ENCODE peak calls at places on chromosome X, in seven cellular contexts. Y is epithelial cell of esophagus, C is T1000, B is pulmonary artery endothelial cell, K is Right ventricle myocardium superior, T is ELR, A is T-helper 1 cell. F is an unnamed sample.

GRCh38 chrX:115017455-115017854 is at the start of gene IL13RA2:
- DNase-seq in Y (no peak), C (no peak), B (no peak), T (no peak), A (no peak), K (no peak), F (no peak)

GRCh38 chrX:2609431-2610238 is 81.5 kb upstream of the CD99 start:
- DNase-seq in B (no peak), C (no peak), A (no peak), K (no peak), Y (peak; percentile 34), T (peak; percentile 40), F (no peak)

GRCh38 chrX:46730765-46731164 is 28.2 kb downstream of the SLC9A7 start:
- DNase-seq in C (no peak), K (no peak), T (no peak), B (no peak), Y (no peak), A (no peak), F (no peak)

GRCh38 chrX:109635151-109635550 is 10.2 kb upstream of the KCNE5 start:
- DNase-seq in K (no peak), B (no peak), T (peak; percentile 35), Y (peak; percentile 24), C (no peak), A (no peak), F (peak; percentile 50)

GRCh38 chrX:150487369-150488094 is 80.9 kb upstream of the MTM1 start:
- DNase-seq in Y (no peak), K (no peak), B (no peak), A (no peak), C (no peak), T (no peak), F (no peak)

GRCh38 chrX:31147175-31147574 is 75.3 kb upstream of the FTHL17 start:
- DNase-seq in K (no peak), Y (no peak), T (no peak), C (no peak), B (no peak), A (no peak), F (no peak)

GRCh38 chrX:41301438-41301824 is 32.5 kb upstream of the DDX3X start:
- DNase-seq in B (no peak), T (no peak), A (no peak), C (no peak), Y (no peak), K (no peak), F (no peak)

GRCh38 chrX:108537005-108537404 is 97.4 kb downstream of the COL4A5 start:
- DNase-seq in T (peak; percentile 65), Y (peak; percentile 48), K (no peak), C (no peak), A (no peak), B (peak; percentile 3), F (peak; percentile 27)

GRCh38 chrX:119512145-119512800 is 44.0 kb downstream of the SLC25A5 start:
- DNase-seq in K (peak; percentile 55), Y (peak; percentile 74), T (peak; percentile 75), A (no peak), B (peak; percentile 35), C (peak; percentile 7), F (peak; percentile 70)

GRCh38 chrX:55135171-55135570 is 46.4 kb downstream of the PAGE2 start:
- DNase-seq in A (no peak), K (peak; percentile 42), C (no peak), Y (peak; percentile 49), T (peak; percentile 42), B (no peak), F (peak; percentile 22)

GRCh38 chrX:136147320-136147901 is at the start of gene FHL1:
- DNase-seq in K (peak; percentile 80), T (peak; percentile 42), B (no peak), A (peak; percentile 49), C (no peak), Y (peak; percentile 41), F (peak; percentile 54)

GRCh38 chrX:39875834-39876625 is 221.7 kb downstream of the BCOR start:
- DNase-seq in A (no peak), K (no peak), C (no peak), T (no peak), Y (peak; percentile 68), B (no peak), F (no peak)

GRCh38 chrX:41526925-41527324 is 79.8 kb downstream of the NYX start:
- DNase-seq in C (no peak), A (no peak), B (no peak), T (peak; percentile 86), Y (peak; percentile 21), K (no peak), F (no peak)

GRCh38 chrX:139475432-139475831 is 55.1 kb upstream of the F9 start:
- DNase-seq in K (no peak), Y (no peak), T (no peak), B (no peak), C (no peak), A (no peak), F (no peak)

GRCh38 chrX:152844256-152844655 is 13.4 kb downstream of the NSDHL start:
- DNase-seq in A (no peak), T (no peak), K (no peak), C (no peak), Y (no peak), B (no peak), F (no peak)

GRCh38 chrX:150155396-150156048 is 207.6 kb upstream of the MAMLD1 start:
- DNase-seq in A (no peak), B (no peak), T (peak; percentile 78), Y (peak; percentile 31), K (peak; percentile 42), C (peak; percentile 33), F (no peak)

F was measured in NB4.